ENCODE peak calls at places on chromosome 10, in four cellular contexts. R, D, Q and F are unnamed samples.

GRCh38 chr10:91103384-91104184 is 116.9 kb upstream of the PCGF5 start:
- DNase-seq in R (no peak), D (peak), Q (no peak), F (no peak)

GRCh38 chr10:74502963-74503608 is 323.3 kb upstream of the KAT6B start:
- DNase-seq in R (no peak), D (no peak), Q (no peak), F (no peak)

GRCh38 chr10:95503526-95503925 is 57.6 kb downstream of the SORBS1 start:
- DNase-seq in R (no peak), D (no peak), Q (no peak), F (no peak)

GRCh38 chr10:618229-618989 is 71.1 kb downstream of the DIP2C start:
- DNase-seq in R (no peak), D (no peak), Q (no peak), F (no peak)

GRCh38 chr10:117266400-117266799 is 25.5 kb downstream of the SLC18A2 start:
- DNase-seq in R (no peak), D (no peak), Q (no peak), F (no peak)

GRCh38 chr10:114258274-114258840 is 19.3 kb downstream of the VWA2 start:
- DNase-seq in R (no peak), D (no peak), Q (no peak), F (no peak)

GRCh38 chr10:119301397-119301796 is 94.0 kb downstream of the GRK5 start:
- DNase-seq in R (peak), D (no peak), Q (no peak), F (peak)

GRCh38 chr10:63515002-63515763 is 6.0 kb upstream of the REEP3 start:
- DNase-seq in R (no peak), D (no peak), Q (no peak), F (no peak)

GRCh38 chr10:778626-779330 is 89.3 kb upstream of the DIP2C start:
- DNase-seq in R (no peak), D (no peak), Q (peak), F (no peak)

GRCh38 chr10:18618995-18619394 is 32.4 kb downstream of the NSUN6 start:
- DNase-seq in R (no peak), D (no peak), Q (no peak), F (no peak)

GRCh38 chr10:8539056-8539455 is 484.6 kb downstream of the GATA3 start:
- DNase-seq in R (no peak), D (no peak), Q (no peak), F (no peak)

GRCh38 chr10:60032723-60033122 is 126.4 kb upstream of the CCDC6 start:
- DNase-seq in R (peak), D (no peak), Q (no peak), F (no peak)

GRCh38 chr10:50326757-50327701 is 75.7 kb upstream of the ASAH2 start:
- DNase-seq in R (no peak), D (no peak), Q (no peak), F (no peak)

GRCh38 chr10:50490244-50490643 is 133.5 kb downstream of the SGMS1 start:
- DNase-seq in R (no peak), D (no peak), Q (no peak), F (no peak)

GRCh38 chr10:73899401-73899780 is 11.5 kb upstream of the PLAU start:
- DNase-seq in R (no peak), D (no peak), Q (no peak), F (no peak)

GRCh38 chr10:58013406-58013805 is 254.3 kb downstream of the IPMK start:
- DNase-seq in R (no peak), D (no peak), Q (no peak), F (no peak)

GRCh38 chr10:83527934-83528333 is 611.4 kb upstream of the GHITM start:
- DNase-seq in R (no peak), D (no peak), Q (no peak), F (no peak)

GRCh38 chr10:33428706-33429105 is 94.2 kb upstream of the NRP1 start:
- DNase-seq in R (no peak), D (no peak), Q (no peak), F (no peak)

GRCh38 chr10:5188358-5188757 is 3.4 kb upstream of the AKR1C8 start:
- DNase-seq in R (no peak), D (no peak), Q (no peak), F (no peak)

GRCh38 chr10:129963831-129964501 is at the start of gene EBF3:
- DNase-seq in R (no peak), D (peak), Q (no peak), F (no peak)

GRCh38 chr10:62373995-62374861 is at the start of gene ZNF365:
- DNase-seq in R (no peak), D (peak), Q (no peak), F (peak)

GRCh38 chr10:71218046-71218832 is 5.9 kb downstream of the UNC5B start:
- DNase-seq in R (no peak), D (no peak), Q (no peak), F (no peak)

GRCh38 chr10:129332476-129332875 is 134.6 kb upstream of the MGMT start:
- DNase-seq in R (peak), D (no peak), Q (no peak), F (no peak)